ENCODE peak calls at places on chromosome 1, in four cellular contexts. One of them, this sample, is unnamed.

GRCh38 chr1:164589961-164590507 is 31.1 kb downstream of the PBX1 start:
- DNase-seq in dorsolateral prefrontal cortex: no peak
- DNase-seq in pancreas: no peak
- DNase-seq in kidney epithelial cell: no peak
- DNase-seq in this sample: no peak

GRCh38 chr1:56901720-56902119 is 47.1 kb downstream of the C8A start:
- DNase-seq in dorsolateral prefrontal cortex: no peak
- DNase-seq in pancreas: no peak
- DNase-seq in kidney epithelial cell: no peak
- DNase-seq in this sample: no peak

GRCh38 chr1:171790318-171790717 is 8.9 kb downstream of the METTL13 start:
- DNase-seq in dorsolateral prefrontal cortex: no peak
- DNase-seq in pancreas: no peak
- DNase-seq in kidney epithelial cell: no peak
- DNase-seq in this sample: no peak

GRCh38 chr1:203187306-203188264 is 1.1 kb upstream of the CHI3L1 start:
- DNase-seq in dorsolateral prefrontal cortex: peak
- DNase-seq in pancreas: no peak
- DNase-seq in kidney epithelial cell: no peak
- DNase-seq in this sample: no peak

GRCh38 chr1:109917429-109918076 is 6.9 kb downstream of the CSF1 start:
- DNase-seq in dorsolateral prefrontal cortex: peak
- DNase-seq in pancreas: no peak
- DNase-seq in kidney epithelial cell: no peak
- DNase-seq in this sample: no peak

GRCh38 chr1:21579788-21580187 is 70.6 kb downstream of the ALPL start:
- DNase-seq in dorsolateral prefrontal cortex: no peak
- DNase-seq in pancreas: no peak
- DNase-seq in kidney epithelial cell: peak
- DNase-seq in this sample: no peak

GRCh38 chr1:193685986-193686385 is 499.6 kb upstream of the B3GALT2 start:
- DNase-seq in dorsolateral prefrontal cortex: no peak
- DNase-seq in pancreas: no peak
- DNase-seq in kidney epithelial cell: no peak
- DNase-seq in this sample: no peak

GRCh38 chr1:77540501-77541161 is 141.8 kb downstream of the ZZZ3 start:
- DNase-seq in dorsolateral prefrontal cortex: no peak
- DNase-seq in pancreas: no peak
- DNase-seq in kidney epithelial cell: peak
- DNase-seq in this sample: no peak

GRCh38 chr1:179831852-179832699 is 45.5 kb downstream of the TOR1AIP2 start:
- DNase-seq in dorsolateral prefrontal cortex: no peak
- DNase-seq in pancreas: no peak
- DNase-seq in kidney epithelial cell: peak
- DNase-seq in this sample: no peak
- TF ChIP-seq CTCF in dorsolateral prefrontal cortex: no peak
- TF ChIP-seq CTCF in pancreas: no peak
- TF ChIP-seq CTCF in kidney epithelial cell: no peak
- TF ChIP-seq CTCF in this sample: no peak

DNA sequence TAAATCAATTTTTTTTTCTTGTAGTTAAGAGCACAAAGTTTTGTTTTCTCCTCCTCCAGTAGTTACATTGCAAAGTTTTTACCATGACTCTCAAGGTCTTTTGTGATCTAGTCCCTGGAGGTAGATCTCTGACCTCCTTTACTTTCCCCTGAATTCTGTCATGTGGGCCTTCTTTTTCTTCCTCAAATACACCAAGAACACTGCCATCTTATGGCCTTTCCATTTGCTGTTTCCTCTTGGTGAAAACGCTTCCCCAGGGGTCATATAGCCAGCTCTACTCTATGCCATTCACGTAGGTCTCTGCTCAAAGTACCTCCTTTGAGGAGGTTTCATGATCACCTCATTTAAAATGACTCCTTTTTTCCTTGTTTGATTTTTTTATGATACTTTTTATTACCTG is 2.7 kb downstream of the DDX20 start:
- DNase-seq in dorsolateral prefrontal cortex: no peak
- DNase-seq in pancreas: no peak
- DNase-seq in kidney epithelial cell: no peak
- DNase-seq in this sample: no peak
- TF ChIP-seq CTCF in dorsolateral prefrontal cortex: no peak
- TF ChIP-seq CTCF in pancreas: no peak
- TF ChIP-seq CTCF in kidney epithelial cell: peak
- TF ChIP-seq CTCF in this sample: no peak

DNA sequence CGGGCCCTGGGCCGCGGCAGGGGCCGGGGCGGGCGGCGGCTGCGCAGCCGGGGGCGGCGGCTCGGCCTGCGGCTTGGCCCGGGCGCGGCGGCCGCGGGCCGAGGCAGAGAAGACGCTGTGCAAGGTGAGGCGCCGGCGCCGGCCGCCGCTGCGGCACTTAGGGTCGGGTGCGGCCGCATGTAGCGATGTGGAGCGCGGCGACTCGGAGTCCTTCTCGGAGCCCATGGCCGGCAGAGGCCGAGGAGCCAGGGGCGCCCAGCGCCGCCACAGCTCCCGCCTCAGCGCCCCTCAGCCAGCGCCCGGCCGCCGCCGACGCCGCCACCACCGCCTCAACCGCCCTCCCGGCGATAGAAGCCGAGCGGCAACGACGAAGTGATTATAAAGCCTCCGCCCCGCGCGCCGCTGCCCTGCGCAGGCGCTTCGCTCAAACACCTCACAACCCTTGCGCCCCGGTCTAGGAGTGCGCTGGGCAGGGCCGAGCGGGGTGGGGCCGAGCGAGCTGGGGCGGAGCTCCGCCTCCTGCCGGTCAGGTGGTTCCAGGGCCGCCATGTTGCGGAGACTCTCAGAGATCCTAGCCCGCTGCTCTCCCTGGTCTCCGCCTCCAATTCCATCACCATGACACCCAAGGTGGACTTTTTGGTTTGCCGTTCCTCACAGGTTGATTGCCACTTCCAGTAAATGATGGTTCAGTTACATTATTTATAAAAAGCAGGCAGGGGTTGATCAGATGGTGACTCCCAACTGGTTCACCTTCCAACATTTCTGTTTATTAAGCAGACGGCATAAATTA is at the start of gene RNF19B:
- DNase-seq in dorsolateral prefrontal cortex: peak
- DNase-seq in pancreas: peak
- DNase-seq in kidney epithelial cell: peak
- DNase-seq in this sample: peak
- TF ChIP-seq CTCF in dorsolateral prefrontal cortex: peak
- TF ChIP-seq CTCF in pancreas: no peak
- TF ChIP-seq CTCF in kidney epithelial cell: no peak
- TF ChIP-seq CTCF in this sample: peak

GRCh38 chr1:89632213-89633102 is 462 bp upstream of the LRRC8C start:
- DNase-seq in dorsolateral prefrontal cortex: peak
- DNase-seq in pancreas: peak
- DNase-seq in kidney epithelial cell: no peak
- DNase-seq in this sample: peak
- TF ChIP-seq CTCF in dorsolateral prefrontal cortex: peak
- TF ChIP-seq CTCF in pancreas: no peak
- TF ChIP-seq CTCF in kidney epithelial cell: no peak
- TF ChIP-seq CTCF in this sample: peak

GRCh38 chr1:27513958-27514357 is 24.0 kb upstream of the WASF2 start:
- DNase-seq in dorsolateral prefrontal cortex: no peak
- DNase-seq in pancreas: no peak
- DNase-seq in kidney epithelial cell: no peak
- DNase-seq in this sample: no peak
- TF ChIP-seq CTCF in dorsolateral prefrontal cortex: no peak
- TF ChIP-seq CTCF in pancreas: no peak
- TF ChIP-seq CTCF in kidney epithelial cell: no peak
- TF ChIP-seq CTCF in this sample: no peak

GRCh38 chr1:58035523-58035922 is 511.0 kb downstream of the OMA1 start:
- DNase-seq in dorsolateral prefrontal cortex: no peak
- DNase-seq in pancreas: no peak
- DNase-seq in kidney epithelial cell: no peak
- DNase-seq in this sample: no peak
- TF ChIP-seq CTCF in dorsolateral prefrontal cortex: no peak
- TF ChIP-seq CTCF in pancreas: no peak
- TF ChIP-seq CTCF in kidney epithelial cell: peak
- TF ChIP-seq CTCF in this sample: no peak

GRCh38 chr1:54327386-54328116 is 78.6 kb downstream of the SSBP3 start:
- DNase-seq in dorsolateral prefrontal cortex: no peak
- DNase-seq in pancreas: no peak
- DNase-seq in kidney epithelial cell: no peak
- DNase-seq in this sample: no peak
- TF ChIP-seq CTCF in dorsolateral prefrontal cortex: no peak
- TF ChIP-seq CTCF in pancreas: no peak
- TF ChIP-seq CTCF in kidney epithelial cell: no peak
- TF ChIP-seq CTCF in this sample: no peak

GRCh38 chr1:150210741-150211140 is 25.2 kb downstream of the ANP32E start:
- DNase-seq in dorsolateral prefrontal cortex: no peak
- DNase-seq in pancreas: no peak
- DNase-seq in kidney epithelial cell: no peak
- DNase-seq in this sample: no peak

GRCh38 chr1:150210086-150210485 is 25.8 kb downstream of the ANP32E start:
- DNase-seq in dorsolateral prefrontal cortex: no peak
- DNase-seq in pancreas: no peak
- DNase-seq in kidney epithelial cell: no peak
- DNase-seq in this sample: no peak

GRCh38 chr1:150212070-150212469 is 23.8 kb downstream of the ANP32E start:
- DNase-seq in dorsolateral prefrontal cortex: no peak
- DNase-seq in pancreas: no peak
- DNase-seq in kidney epithelial cell: no peak
- DNase-seq in this sample: no peak

GRCh38 chr1:150213170-150214098 is 22.5 kb downstream of the ANP32E start:
- DNase-seq in dorsolateral prefrontal cortex: peak
- DNase-seq in pancreas: peak
- DNase-seq in kidney epithelial cell: peak
- DNase-seq in this sample: peak
- TF ChIP-seq CTCF in dorsolateral prefrontal cortex: peak
- TF ChIP-seq CTCF in pancreas: no peak
- TF ChIP-seq CTCF in kidney epithelial cell: peak
- TF ChIP-seq CTCF in this sample: no peak

GRCh38 chr1:161119379-161120061 is 1.6 kb downstream of the NIT1 start:
- DNase-seq in dorsolateral prefrontal cortex: no peak
- DNase-seq in pancreas: peak
- DNase-seq in kidney epithelial cell: no peak
- DNase-seq in this sample: no peak
- TF ChIP-seq CTCF in dorsolateral prefrontal cortex: no peak
- TF ChIP-seq CTCF in pancreas: no peak
- TF ChIP-seq CTCF in kidney epithelial cell: peak
- TF ChIP-seq CTCF in this sample: peak

GRCh38 chr1:229768232-229768631 is 142.2 kb downstream of the URB2 start:
- DNase-seq in dorsolateral prefrontal cortex: no peak
- DNase-seq in pancreas: no peak
- DNase-seq in kidney epithelial cell: no peak
- DNase-seq in this sample: no peak
- TF ChIP-seq CTCF in dorsolateral prefrontal cortex: no peak
- TF ChIP-seq CTCF in pancreas: no peak
- TF ChIP-seq CTCF in kidney epithelial cell: no peak
- TF ChIP-seq CTCF in this sample: no peak

This sample was measured in prostate gland.